ENCODE peak calls at places on chromosomes 7 and 10, in five cellular contexts. P is A549, H is GM12878, R is K562, F is HepG2. M is an unnamed sample.

GRCh38 chr7:102473271-102473991 is 5.3 kb downstream of the POLR2J start:
- DNase-seq in P (no peak), H (no peak), R (no peak), F (no peak), M (no peak)

GRCh38 chr7:94206295-94206694 is 188.4 kb upstream of the COL1A2 start:
- DNase-seq in P (no peak), H (no peak), R (no peak), F (no peak), M (no peak)

GRCh38 chr10:63710703-63711102 is 189.5 kb downstream of the REEP3 start:
- DNase-seq in P (no peak), H (no peak), R (no peak), F (no peak), M (no peak)

GRCh38 chr7:154744226-154744860 is 258.6 kb downstream of the PAXIP1 start:
- DNase-seq in P (peak), H (no peak), R (peak), F (no peak), M (no peak)

GRCh38 chr10:61136151-61136550 is 192.2 kb upstream of the RHOBTB1 start:
- DNase-seq in P (peak), H (no peak), R (no peak), F (peak), M (peak)

GRCh38 chr10:69004821-69005220 is 16.2 kb downstream of the KIFBP start:
- DNase-seq in P (peak), H (no peak), R (peak), F (peak), M (peak)

GRCh38 chr10:59434463-59435326 is 72.3 kb upstream of the FAM13C start:
- DNase-seq in P (no peak), H (no peak), R (no peak), F (no peak), M (peak)

GRCh38 chr7:1113548-1113885 is 25.6 kb downstream of the GPER1 start:
- DNase-seq in P (no peak), H (no peak), R (no peak), F (no peak), M (no peak)

GRCh38 chr7:155090647-155091046 is 20.5 kb downstream of the HTR5A start:
- DNase-seq in P (no peak), H (no peak), R (peak), F (no peak), M (no peak)

GRCh38 chr7:16347461-16348192 is 73.7 kb downstream of the CRPPA start:
- DNase-seq in P (no peak), H (no peak), R (peak), F (no peak), M (no peak)

GRCh38 chr10:30111340-30111980 is 52.1 kb upstream of the JCAD start:
- DNase-seq in P (peak), H (no peak), R (no peak), F (no peak), M (peak)

GRCh38 chr7:112184455-112184854 is 21.7 kb downstream of the DOCK4 start:
- DNase-seq in P (no peak), H (no peak), R (no peak), F (no peak), M (no peak)

GRCh38 chr7:150980663-150981062 is 2.5 kb upstream of the KCNH2 start:
- DNase-seq in P (no peak), H (no peak), R (no peak), F (no peak), M (no peak)

GRCh38 chr7:130942211-130942964 is 208.4 kb upstream of the KLF14 start:
- DNase-seq in P (peak), H (no peak), R (peak), F (peak), M (peak)

GRCh38 chr7:20064181-20064970 is 152.8 kb downstream of the MACC1 start:
- DNase-seq in P (no peak), H (no peak), R (no peak), F (no peak), M (no peak)

GRCh38 chr10:63267414-63268138 is 134.4 kb downstream of the NRBF2 start:
- DNase-seq in P (peak), H (no peak), R (peak), F (peak), M (peak)

GRCh38 chr10:47420305-47421056 is 36.4 kb upstream of the ZNF488 start:
- DNase-seq in P (no peak), H (no peak), R (no peak), F (no peak), M (no peak)

GRCh38 chr7:36650766-36651310 is 73.5 kb downstream of the AOAH start:
- DNase-seq in P (no peak), H (no peak), R (no peak), F (no peak), M (no peak)
- H3K4me2 ChIP-seq in P (peak), H (no peak), R (no peak), F (no peak), M (no peak)

GRCh38 chr7:149028346-149029109 is at the start of gene PDIA4:
- DNase-seq in P (peak), H (peak), R (peak), F (peak), M (peak)
- TF ChIP-seq CTCF in P (no peak), H (no peak), R (peak), F (peak), M (peak)

GRCh38 chr10:15045380-15045779 is 1.6 kb downstream of the OLAH start:
- DNase-seq in P (no peak), H (no peak), R (no peak), F (no peak), M (no peak)
- TF ChIP-seq MYC in P (no peak), H (no peak), R (no peak), F (no peak), M (no peak)

GRCh38 chr10:52526251-52526823 is 212.3 kb downstream of the DKK1 start:
- DNase-seq in P (no peak), H (no peak), R (no peak), F (no peak), M (peak)
- H3K4me2 ChIP-seq in P (peak), H (no peak), R (no peak), F (no peak), M (peak)

GRCh38 chr10:100372415-100373297 is 25.6 kb downstream of the SCD start:
- DNase-seq in P (no peak), H (no peak), R (no peak), F (no peak), M (no peak)
- TF ChIP-seq CTCF in P (no peak), H (no peak), R (no peak), F (no peak), M (no peak)

DNA sequence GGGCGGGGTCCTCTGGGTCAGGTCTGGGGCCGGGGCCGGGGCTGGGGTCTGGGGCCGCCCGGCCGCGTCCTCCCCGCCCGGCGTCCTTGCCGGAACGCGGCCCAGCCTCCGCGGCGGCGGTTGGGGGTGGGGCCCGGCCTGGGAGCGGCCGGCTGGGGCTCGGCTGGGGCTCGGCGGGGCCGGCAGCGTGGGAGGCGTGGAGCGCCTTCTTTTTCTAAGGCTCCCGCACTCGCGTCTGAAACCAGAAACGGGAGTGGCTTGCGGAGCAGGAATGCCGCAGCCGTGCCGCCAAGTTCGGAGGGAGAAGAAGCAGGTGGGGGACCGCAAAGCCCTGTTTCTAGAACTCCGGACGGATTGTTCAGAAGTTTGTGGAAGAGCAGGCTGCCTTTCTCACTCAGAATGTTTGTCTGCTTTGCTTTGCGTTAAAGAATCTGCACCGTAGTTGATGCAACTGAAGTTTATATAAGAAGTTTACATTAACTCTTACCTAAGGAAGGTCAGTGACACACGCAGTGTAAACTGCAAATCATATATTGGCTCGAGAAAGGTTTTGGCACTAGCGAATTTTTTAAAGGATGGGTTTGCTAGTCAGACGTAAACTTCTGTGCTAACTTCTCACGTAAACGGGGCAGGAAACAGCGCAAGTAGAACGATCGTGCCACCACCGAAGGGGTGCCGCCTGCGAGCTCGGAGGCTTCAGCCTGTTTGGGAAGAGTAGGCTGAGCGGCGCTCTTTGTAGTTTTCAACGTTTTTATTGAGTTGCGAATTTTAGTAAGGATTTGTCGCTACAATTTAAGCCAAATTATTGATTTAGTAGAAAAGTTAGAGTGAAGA is 729 bp downstream of the DNAJB6 start:
- DNase-seq in P (peak), H (no peak), R (peak), F (peak), M (peak)
- TF ChIP-seq MYC in P (no peak), H (no peak), R (no peak), F (no peak), M (no peak)

GRCh38 chr7:30681262-30682130 is 760 bp downstream of the CRHR2 start:
- DNase-seq in P (no peak), H (no peak), R (no peak), F (no peak), M (no peak)

GRCh38 chr7:30683306-30683705 is 1.1 kb upstream of the CRHR2 start:
- DNase-seq in P (no peak), H (no peak), R (no peak), F (no peak), M (no peak)

GRCh38 chr7:30684351-30684750 is 2.1 kb upstream of the CRHR2 start:
- DNase-seq in P (no peak), H (no peak), R (no peak), F (no peak), M (no peak)

GRCh38 chr7:30683839-30684238 is 1.6 kb upstream of the CRHR2 start:
- DNase-seq in P (no peak), H (no peak), R (no peak), F (no peak), M (no peak)

GRCh38 chr7:30682131-30683083 is at the start of gene CRHR2:
- DNase-seq in P (no peak), H (no peak), R (peak), F (no peak), M (peak)
- H3K4me2 ChIP-seq in P (peak), H (no peak), R (no peak), F (peak), M (no peak)

GRCh38 chr10:130392031-130392430 is 255.8 kb downstream of the GLRX3 start:
- DNase-seq in P (no peak), H (no peak), R (no peak), F (no peak), M (no peak)
- TF ChIP-seq CTCF in P (no peak), H (no peak), R (no peak), F (no peak), M (no peak)

DNA sequence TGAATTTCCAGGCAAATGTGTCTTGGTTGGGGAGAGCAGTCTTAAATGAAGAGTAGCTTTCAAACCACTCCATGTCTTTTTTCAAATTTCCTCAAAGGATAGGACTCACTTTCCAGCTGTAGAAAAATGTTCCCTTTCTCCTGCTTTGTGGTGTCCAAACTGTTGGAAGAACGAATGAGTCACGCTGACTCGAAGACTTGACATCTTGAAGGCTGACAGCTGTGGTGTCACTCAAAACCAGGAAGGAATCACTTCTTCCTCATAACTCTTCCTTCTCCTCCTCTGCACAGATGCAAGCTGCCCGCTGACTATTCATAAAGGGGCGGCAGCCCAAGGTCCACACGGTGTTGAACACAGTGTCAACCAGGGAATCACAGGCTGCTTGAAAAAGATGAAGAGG is 19.2 kb downstream of the PLA2G12B start:
- DNase-seq in P (no peak), H (no peak), R (peak), F (no peak), M (no peak)
- TF ChIP-seq MYC in P (no peak), H (no peak), R (no peak), F (no peak), M (no peak)

GRCh38 chr7:26653430-26653911 is 210.9 kb downstream of the SKAP2 start:
- DNase-seq in P (no peak), H (no peak), R (no peak), F (no peak), M (peak)
- H3K4me2 ChIP-seq in P (no peak), H (no peak), R (no peak), F (no peak), M (peak)